ENCODE peak calls at places on chromosome 10, in five cellular contexts. M is esophagus squamous epithelium, V is NB4, R is WERI-Rb-1, L is K562. X is an unnamed sample.

GRCh38 chr10:77463499-77463898 is 174.1 kb downstream of the KCNMA1 start:
- DNase-seq in R (no peak), M (no peak), L (no peak), V (no peak), X (no peak)

GRCh38 chr10:21195149-21195731 is 298.1 kb upstream of the NEBL start:
- DNase-seq in L (no peak), M (no peak), V (no peak), R (no peak), X (no peak)

GRCh38 chr10:67853512-67853911 is 15.5 kb upstream of the DNAJC12 start:
- DNase-seq in V (no peak), L (peak), M (no peak), R (no peak), X (no peak)

GRCh38 chr10:68154211-68154497 is 44.9 kb downstream of the MYPN start:
- DNase-seq in M (no peak), R (no peak), L (no peak), V (no peak), X (no peak)

GRCh38 chr10:37488792-37489657 is 363.6 kb downstream of the ANKRD30A start:
- DNase-seq in M (no peak), L (no peak), V (peak), R (peak), X (peak)

GRCh38 chr10:47356708-47357107 is 8.5 kb downstream of the RBP3 start:
- DNase-seq in R (no peak), V (no peak), L (no peak), M (no peak), X (no peak)

GRCh38 chr10:3987142-3987974 is 202.3 kb upstream of the KLF6 start:
- DNase-seq in M (no peak), V (no peak), L (no peak), R (no peak), X (no peak)

GRCh38 chr10:125848371-125848770 is 25.0 kb downstream of the BCCIP start:
- DNase-seq in L (no peak), V (no peak), R (no peak), M (no peak), X (no peak)

GRCh38 chr10:131735577-131735976 is 165.2 kb upstream of the PPP2R2D start:
- DNase-seq in R (no peak), M (no peak), L (no peak), V (no peak), X (no peak)

GRCh38 chr10:103193820-103194529 is 903 bp upstream of the NT5C2 start:
- DNase-seq in M (no peak), L (no peak), V (peak), R (no peak), X (peak)

GRCh38 chr10:102654566-102654965 is 10.3 kb downstream of the TRIM8 start:
- DNase-seq in V (no peak), M (no peak), L (no peak), R (no peak), X (no peak)

GRCh38 chr10:69360485-69361302 is 56.0 kb downstream of the TACR2 start:
- DNase-seq in V (no peak), L (no peak), M (no peak), R (peak), X (no peak)

GRCh38 chr10:78938695-78939672 is 129.8 kb upstream of the ZMIZ1 start:
- DNase-seq in V (no peak), R (no peak), L (no peak), M (no peak), X (no peak)

GRCh38 chr10:131210181-131210580 is 101.3 kb downstream of the TCERG1L start:
- DNase-seq in M (no peak), L (no peak), V (no peak), R (no peak), X (no peak)

GRCh38 chr10:124329941-124330340 is 88.8 kb downstream of the OAT start:
- DNase-seq in R (no peak), M (no peak), V (no peak), L (no peak), X (no peak)

GRCh38 chr10:69225681-69226080 is 5.5 kb downstream of the HKDC1 start:
- DNase-seq in V (no peak), M (no peak), R (no peak), L (no peak), X (no peak)

GRCh38 chr10:12771956-12772355 is 229.6 kb downstream of the CCDC3 start:
- DNase-seq in L (no peak), V (no peak), M (no peak), R (no peak), X (no peak)

GRCh38 chr10:106795619-106796018 is 368.9 kb downstream of the SORCS1 start:
- DNase-seq in R (peak), L (peak), M (no peak), V (peak), X (peak)

GRCh38 chr10:72416661-72417060 is 61.9 kb upstream of the DNAJB12 start:
- DNase-seq in V (no peak), L (no peak), R (no peak), M (no peak), X (no peak)

GRCh38 chr10:22315455-22316285 is 518 bp upstream of the COMMD3 start:
- DNase-seq in R (no peak), M (no peak), V (no peak), L (peak), X (no peak)

GRCh38 chr10:29858352-29859267 is 200.8 kb downstream of the JCAD start:
- DNase-seq in L (no peak), R (peak), M (no peak), V (peak), X (no peak)

GRCh38 chr10:124319926-124320391 is 98.8 kb downstream of the OAT start:
- DNase-seq in R (no peak), V (no peak), L (no peak), M (no peak), X (no peak)

GRCh38 chr10:125123363-125124113 is 36.8 kb downstream of the CTBP2 start:
- DNase-seq in L (no peak), V (no peak), M (no peak), R (no peak), X (no peak)

GRCh38 chr10:125079091-125079600 is 81.2 kb downstream of the CTBP2 start:
- DNase-seq in V (no peak), L (no peak), R (no peak), M (no peak), X (no peak)

GRCh38 chr10:59991117-59991516 is 84.8 kb upstream of the CCDC6 start:
- DNase-seq in R (no peak), L (no peak), M (no peak), V (no peak), X (no peak)

GRCh38 chr10:121378402-121378801 is 219.8 kb downstream of the FGFR2 start:
- DNase-seq in V (no peak), L (no peak), R (no peak), M (no peak), X (no peak)

GRCh38 chr10:14751576-14752330 is 22.9 kb downstream of the FAM107B start:
- DNase-seq in R (peak), M (no peak), V (peak), L (no peak), X (peak)

GRCh38 chr10:14750900-14751575 is 23.7 kb downstream of the FAM107B start:
- DNase-seq in M (peak), L (no peak), R (no peak), V (peak), X (peak)

GRCh38 chr10:14748471-14748870 is 26.2 kb downstream of the FAM107B start:
- DNase-seq in M (no peak), V (no peak), L (no peak), R (no peak), X (peak)

DNA sequence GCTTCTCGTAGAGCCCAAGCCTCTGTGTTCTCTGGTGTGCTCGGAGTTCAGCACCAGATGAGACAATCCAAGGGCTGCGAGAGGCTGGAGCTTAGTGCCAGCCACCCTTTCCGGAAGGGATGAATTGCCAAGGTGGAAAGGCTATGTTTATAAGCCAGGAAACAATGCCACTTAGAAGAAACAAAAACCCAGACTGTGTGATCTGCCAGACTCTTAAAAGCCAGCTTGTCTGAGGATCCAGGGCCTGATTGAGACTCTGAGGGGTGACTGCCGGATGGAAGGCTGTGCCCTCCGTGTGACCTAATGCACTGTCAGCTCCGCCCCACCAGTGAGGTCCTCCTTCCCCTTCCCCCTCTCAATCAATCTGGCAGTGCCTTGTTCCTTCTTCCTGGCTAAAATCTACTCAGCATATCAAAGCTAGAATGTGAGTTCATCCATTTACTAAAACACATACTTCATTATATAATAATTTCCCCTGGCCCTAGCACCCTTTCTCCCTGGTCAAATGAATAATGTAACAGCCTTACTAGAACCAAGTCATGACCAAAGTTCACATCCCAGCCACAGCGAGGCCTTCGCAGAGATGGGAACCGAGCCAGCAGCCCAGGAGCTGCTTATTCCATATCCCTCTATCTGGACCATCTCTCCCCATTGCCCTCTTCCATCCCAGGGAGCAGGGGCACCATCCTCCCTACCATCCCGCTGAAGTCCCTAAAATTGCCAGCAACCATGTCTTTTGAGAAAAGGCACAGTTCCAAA is 25.5 kb downstream of the FAM107B start:
- DNase-seq in L (no peak), M (no peak), R (no peak), V (no peak), X (peak)
- H3K4me3 ChIP-seq in L (no peak), M (no peak), R (no peak), V (no peak), X (no peak)

DNA sequence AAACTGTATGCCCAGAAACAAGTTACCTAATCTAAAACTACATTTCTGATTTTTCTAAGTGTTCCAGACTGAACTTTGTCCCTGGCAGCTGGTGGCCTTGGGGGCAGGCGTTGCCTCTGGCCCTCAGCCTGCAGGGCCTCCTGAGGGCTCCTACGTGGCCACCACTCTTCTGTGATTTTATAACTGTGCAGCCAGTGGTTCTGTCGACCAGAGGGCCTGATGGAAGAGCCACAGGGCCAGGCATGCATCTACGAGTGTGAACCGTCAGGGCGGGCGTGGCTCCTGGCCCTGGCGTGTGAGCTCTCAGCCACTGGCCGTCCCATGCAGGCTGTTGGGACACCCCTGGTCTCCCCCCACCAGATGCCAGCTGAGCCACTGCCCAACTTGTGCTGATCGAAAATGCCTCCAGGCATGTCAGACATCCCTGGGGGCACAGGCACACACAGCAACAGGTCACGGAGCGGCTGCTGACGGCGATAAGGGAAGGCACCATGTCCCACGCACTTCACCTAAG is 173.4 kb downstream of the ZMYND11 start:
- DNase-seq in V (no peak), R (no peak), M (no peak), L (no peak), X (no peak)
- TF ChIP-seq CTCF in V (no peak), R (no peak), M (no peak), L (no peak), X (no peak)

GRCh38 chr10:110612629-110613028 is 31.5 kb upstream of the RBM20 start:
- DNase-seq in V (no peak), R (no peak), M (no peak), L (no peak), X (peak)
- H3K4me3 ChIP-seq in V (no peak), R (no peak), M (no peak), L (no peak), X (no peak)

GRCh38 chr10:101493249-101493648 is 94.8 kb downstream of the POLL start:
- DNase-seq in R (no peak), V (no peak), M (no peak), L (no peak), X (no peak)

GRCh38 chr10:101493782-101494281 is 94.2 kb downstream of the POLL start:
- DNase-seq in M (no peak), L (no peak), V (no peak), R (no peak), X (no peak)

GRCh38 chr10:101494650-101495049 is 93.4 kb downstream of the POLL start:
- DNase-seq in V (no peak), M (no peak), L (no peak), R (no peak), X (no peak)

GRCh38 chr10:101492814-101493213 is 95.2 kb downstream of the POLL start:
- DNase-seq in R (no peak), L (no peak), M (no peak), V (no peak), X (no peak)

DNA sequence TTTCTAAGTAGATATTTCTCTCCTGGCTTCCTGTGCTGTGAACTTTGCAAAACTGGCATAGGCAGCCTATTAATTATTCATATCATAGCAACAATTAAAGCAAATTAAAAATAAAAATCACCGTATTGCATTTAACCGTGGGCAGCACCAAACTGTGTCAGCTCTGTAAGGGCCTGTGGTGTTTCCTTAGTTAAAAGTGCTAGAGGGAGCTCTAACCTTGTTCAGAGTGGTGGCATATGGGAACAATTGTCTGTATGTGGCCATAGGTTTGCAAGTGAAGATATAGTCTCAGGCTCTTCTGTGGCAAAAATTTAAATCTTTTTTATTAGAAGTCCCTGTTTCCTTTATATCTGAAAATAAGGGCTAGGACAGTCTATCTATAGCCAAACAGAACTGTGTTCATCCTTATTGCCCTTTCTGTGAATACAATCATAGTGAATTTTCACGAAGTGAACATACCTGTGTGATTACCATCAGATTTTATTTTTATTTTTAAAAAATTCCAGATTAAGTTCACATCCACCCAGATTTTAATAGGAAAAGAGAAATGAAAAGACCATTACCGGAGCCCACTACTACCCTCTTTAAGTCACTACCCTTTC is 92.6 kb downstream of the POLL start:
- DNase-seq in V (peak), M (no peak), L (peak), R (peak), X (peak)
- TF ChIP-seq CTCF in V (peak), M (no peak), L (peak), R (peak), X (peak)

GRCh38 chr10:62050941-62051433 is 149.5 kb downstream of the ARID5B start:
- DNase-seq in R (no peak), L (peak), V (peak), M (no peak), X (peak)
- H3K4me3 ChIP-seq in R (no peak), L (no peak), V (no peak), M (peak), X (peak)

DNA sequence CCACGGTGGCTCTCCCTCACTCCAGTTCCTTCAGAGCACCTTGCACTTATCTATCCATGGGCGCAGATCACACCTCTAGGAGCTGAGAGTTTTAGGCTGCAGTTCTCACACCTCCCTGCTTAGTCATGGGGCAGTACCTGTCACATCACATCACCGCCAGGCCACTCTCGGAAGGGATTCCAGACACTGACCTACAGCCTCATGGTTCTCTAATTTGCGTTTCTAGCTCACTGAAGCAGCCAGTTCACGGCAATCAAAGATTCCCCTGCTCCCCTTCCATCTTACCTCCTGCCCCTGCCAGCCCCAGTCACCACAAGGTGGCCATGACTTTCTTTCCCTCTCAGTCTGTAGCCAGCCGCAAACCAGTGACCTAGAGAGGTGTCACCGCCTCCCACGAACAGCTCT is 34.2 kb downstream of the ADRB1 start:
- DNase-seq in L (no peak), V (no peak), R (no peak), M (no peak), X (peak)
- TF ChIP-seq CTCF in L (no peak), V (no peak), R (peak), M (no peak), X (peak)

DNA sequence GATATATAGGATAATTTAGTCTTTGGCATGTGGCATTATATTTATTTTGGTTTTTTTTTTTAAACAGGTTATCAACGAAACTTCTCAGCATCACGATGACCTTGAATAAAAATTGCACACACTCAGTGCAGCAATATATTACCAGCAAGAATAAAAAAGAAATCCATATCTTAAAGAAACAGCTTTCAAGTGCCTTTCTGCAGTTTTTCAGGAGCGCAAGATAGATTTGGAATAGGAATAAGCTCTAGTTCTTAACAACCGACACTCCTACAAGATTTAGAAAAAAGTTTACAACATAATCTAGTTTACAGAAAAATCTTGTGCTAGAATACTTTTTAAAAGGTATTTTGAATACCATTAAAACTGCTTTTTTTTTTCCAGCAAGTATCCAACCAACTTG is 9.1 kb downstream of the VIM start:
- DNase-seq in L (no peak), M (no peak), V (no peak), R (no peak), X (no peak)
- H3K4me3 ChIP-seq in L (no peak), M (no peak), V (no peak), R (no peak), X (no peak)

GRCh38 chr10:132793871-132794849 is 8.2 kb upstream of the NKX6-2 start:
- DNase-seq in R (peak), V (peak), M (no peak), L (peak), X (no peak)
- TF ChIP-seq CTCF in R (peak), V (peak), M (no peak), L (no peak), X (no peak)

DNA sequence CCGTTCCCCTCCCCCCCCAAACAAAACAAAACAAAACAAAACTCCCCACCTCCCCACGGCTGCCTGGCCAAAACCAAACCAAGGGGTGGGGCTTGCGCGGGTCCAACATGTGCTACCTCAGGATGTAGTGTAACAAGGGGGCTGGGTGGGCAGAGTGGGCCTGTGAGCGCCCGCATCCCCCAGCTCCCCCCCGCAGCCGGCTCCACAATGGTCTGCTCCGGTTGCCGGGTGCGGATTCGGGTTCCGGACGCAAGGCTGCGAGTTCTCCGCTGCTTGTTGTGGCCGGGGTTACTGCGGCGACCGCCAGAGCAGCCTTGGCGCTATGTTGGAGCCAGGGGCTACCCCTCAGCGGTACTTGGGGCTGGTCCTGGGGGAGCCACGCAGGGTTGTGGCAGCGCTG is 4.9 kb downstream of the C10orf143 start:
- DNase-seq in M (no peak), L (no peak), R (no peak), V (no peak), X (no peak)
- H3K4me3 ChIP-seq in M (no peak), L (no peak), R (no peak), V (no peak), X (no peak)

GRCh38 chr10:88198023-88198422 is 334.6 kb downstream of the PTEN start:
- DNase-seq in M (no peak), V (no peak), L (no peak), R (no peak), X (no peak)
- TF ChIP-seq CTCF in M (no peak), V (no peak), L (no peak), R (no peak), X (no peak)

X was measured in GM12865.